ENCODE peak calls at places on chromosomes 2 and 18, in four cellular contexts. One of them, this sample, is unnamed.
A peak's percentile ranks its signal among the peaks of the same experiment; 100 is the strongest.

GRCh38 chr2:173647681-173648350 is 293.1 kb downstream of the CDCA7 start:
- DNase-seq in erythroblast: no peak
- DNase-seq in GOT3: no peak
- DNase-seq in T47D: no peak
- DNase-seq in this sample: no peak

GRCh38 chr18:45521151-45521550 is 94.1 kb upstream of the SLC14A2 start:
- DNase-seq in erythroblast: no peak
- DNase-seq in GOT3: no peak
- DNase-seq in T47D: no peak
- DNase-seq in this sample: no peak

GRCh38 chr2:191231995-191232394 is 13.2 kb upstream of the MYO1B start:
- DNase-seq in erythroblast: no peak
- DNase-seq in GOT3: no peak
- DNase-seq in T47D: no peak
- DNase-seq in this sample: no peak

GRCh38 chr18:57425096-57425495 is 10.1 kb upstream of the ONECUT2 start:
- DNase-seq in erythroblast: no peak
- DNase-seq in GOT3: no peak
- DNase-seq in T47D: no peak
- DNase-seq in this sample: no peak

GRCh38 chr2:127032601-127033000 is 74.4 kb downstream of the BIN1 start:
- DNase-seq in erythroblast: no peak
- DNase-seq in GOT3: no peak
- DNase-seq in T47D: no peak
- DNase-seq in this sample: no peak

GRCh38 chr18:79643049-79643765 is 36.4 kb upstream of the CTDP1 start:
- DNase-seq in erythroblast: no peak
- DNase-seq in GOT3: no peak
- DNase-seq in T47D: no peak
- DNase-seq in this sample: no peak

GRCh38 chr2:149084924-149085795 is 46.7 kb downstream of the LYPD6B start:
- DNase-seq in erythroblast: no peak
- DNase-seq in GOT3: no peak
- DNase-seq in T47D: no peak
- DNase-seq in this sample: no peak

GRCh38 chr2:28691774-28692281 is 59.8 kb upstream of the PPP1CB start:
- DNase-seq in erythroblast: no peak
- DNase-seq in GOT3: no peak
- DNase-seq in T47D: no peak
- DNase-seq in this sample: no peak

GRCh38 chr2:66684289-66684688 is 249.4 kb downstream of the MEIS1 start:
- DNase-seq in erythroblast: no peak
- DNase-seq in GOT3: no peak
- DNase-seq in T47D: no peak
- DNase-seq in this sample: no peak

GRCh38 chr2:74007120-74007519 is 22.4 kb downstream of the TET3 start:
- DNase-seq in erythroblast: no peak
- DNase-seq in GOT3: no peak
- DNase-seq in T47D: no peak
- DNase-seq in this sample: no peak

GRCh38 chr2:120239488-120240287 is 13.0 kb upstream of the RALB start:
- DNase-seq in erythroblast: no peak
- DNase-seq in GOT3: no peak
- DNase-seq in T47D: no peak
- DNase-seq in this sample: peak; percentile 35

GRCh38 chr2:16525265-16525887 is 140.3 kb downstream of the CYRIA start:
- DNase-seq in erythroblast: peak; percentile 68
- DNase-seq in GOT3: no peak
- DNase-seq in T47D: no peak
- DNase-seq in this sample: peak; percentile 75

GRCh38 chr2:669323-669722 is 7.9 kb downstream of the TMEM18 start:
- DNase-seq in erythroblast: no peak
- DNase-seq in GOT3: no peak
- DNase-seq in T47D: no peak
- DNase-seq in this sample: no peak

GRCh38 chr2:131094655-131095281 is 1.5 kb upstream of the FAM168B start:
- DNase-seq in erythroblast: peak; percentile 19
- DNase-seq in GOT3: no peak
- DNase-seq in T47D: no peak
- DNase-seq in this sample: no peak

GRCh38 chr2:45180033-45180746 is 170.9 kb upstream of the SIX2 start:
- DNase-seq in erythroblast: no peak
- DNase-seq in GOT3: no peak
- DNase-seq in T47D: no peak
- DNase-seq in this sample: no peak

GRCh38 chr2:128284841-128285240 is 33.8 kb downstream of the HS6ST1 start:
- DNase-seq in erythroblast: no peak
- DNase-seq in GOT3: no peak
- DNase-seq in T47D: no peak
- DNase-seq in this sample: no peak

GRCh38 chr2:7057865-7058400 is 140.7 kb downstream of the RNF144A start:
- DNase-seq in erythroblast: no peak
- DNase-seq in GOT3: no peak
- DNase-seq in T47D: no peak
- DNase-seq in this sample: no peak

GRCh38 chr2:8437228-8437948 is 244.5 kb upstream of the ID2 start:
- DNase-seq in erythroblast: no peak
- DNase-seq in GOT3: no peak
- DNase-seq in T47D: no peak
- DNase-seq in this sample: no peak

GRCh38 chr2:233349005-233349998 is 5.0 kb upstream of the DGKD start:
- DNase-seq in erythroblast: no peak
- DNase-seq in GOT3: no peak
- DNase-seq in T47D: no peak
- DNase-seq in this sample: no peak

GRCh38 chr18:46939337-46939963 is 22.0 kb downstream of the KATNAL2 start:
- DNase-seq in erythroblast: no peak
- DNase-seq in GOT3: no peak
- DNase-seq in T47D: no peak
- DNase-seq in this sample: no peak

GRCh38 chr18:28466213-28466612 is 289.3 kb upstream of the CDH2 start:
- DNase-seq in erythroblast: no peak
- DNase-seq in GOT3: no peak
- DNase-seq in T47D: no peak
- DNase-seq in this sample: no peak

GRCh38 chr2:192578780-192579179 is 384.0 kb upstream of the TMEFF2 start:
- DNase-seq in erythroblast: no peak
- DNase-seq in GOT3: no peak
- DNase-seq in T47D: no peak
- DNase-seq in this sample: no peak

GRCh38 chr2:242015366-242016065 is 146.0 kb downstream of the RTP5 start:
- DNase-seq in erythroblast: no peak
- DNase-seq in GOT3: no peak
- DNase-seq in T47D: no peak
- DNase-seq in this sample: no peak

GRCh38 chr2:241020629-241021190 is 22.3 kb downstream of the SNED1 start:
- DNase-seq in erythroblast: no peak
- DNase-seq in GOT3: no peak
- DNase-seq in T47D: no peak
- DNase-seq in this sample: no peak

GRCh38 chr2:85433511-85434089 is 15.1 kb downstream of the SH2D6 start:
- DNase-seq in erythroblast: peak; percentile 76
- DNase-seq in GOT3: peak; percentile 21
- DNase-seq in T47D: no peak
- DNase-seq in this sample: no peak

GRCh38 chr2:236679906-236680305 is 110.3 kb downstream of the ACKR3 start:
- DNase-seq in erythroblast: no peak
- DNase-seq in GOT3: no peak
- DNase-seq in T47D: no peak
- DNase-seq in this sample: no peak

GRCh38 chr2:136127356-136127755 is 9.4 kb upstream of the CXCR4 start:
- DNase-seq in erythroblast: no peak
- DNase-seq in GOT3: no peak
- DNase-seq in T47D: no peak
- DNase-seq in this sample: no peak

GRCh38 chr18:12598181-12598921 is 59.6 kb downstream of the SPIRE1 start:
- DNase-seq in erythroblast: no peak
- DNase-seq in GOT3: no peak
- DNase-seq in T47D: no peak
- DNase-seq in this sample: peak; percentile 28

GRCh38 chr2:109285244-109285651 is 156.2 kb downstream of the SH3RF3 start:
- DNase-seq in erythroblast: no peak
- DNase-seq in GOT3: no peak
- DNase-seq in T47D: no peak
- DNase-seq in this sample: no peak

This sample was measured in K562.